ENCODE peak calls at places on chromosomes 2 and 18, in five cellular contexts. One of them, this sample, is unnamed.

GRCh38 chr2:8462280-8462679 is 219.6 kb upstream of the ID2 start:
- DNase-seq in Peyer's patch: peak
- DNase-seq in NCI-H1092 treated with DMSO at 0.1 percent for 48 hours: no peak
- DNase-seq in NT2/D1: no peak
- DNase-seq in osteocyte: no peak
- DNase-seq in this sample: no peak

GRCh38 chr18:46706968-46707367 is 49.9 kb downstream of the ST8SIA5 start:
- DNase-seq in NT2/D1: no peak
- DNase-seq in Peyer's patch: no peak
- DNase-seq in osteocyte: no peak
- DNase-seq in NCI-H1092 treated with DMSO at 0.1 percent for 48 hours: no peak
- DNase-seq in this sample: no peak

GRCh38 chr2:8281950-8282857 is 399.7 kb upstream of the ID2 start:
- DNase-seq in Peyer's patch: no peak
- DNase-seq in NCI-H1092 treated with DMSO at 0.1 percent for 48 hours: no peak
- DNase-seq in osteocyte: peak
- DNase-seq in NT2/D1: no peak
- DNase-seq in this sample: no peak

GRCh38 chr2:74513605-74514367 is 464 bp upstream of the TLX2 start:
- DNase-seq in Peyer's patch: no peak
- DNase-seq in NT2/D1: no peak
- DNase-seq in osteocyte: no peak
- DNase-seq in NCI-H1092 treated with DMSO at 0.1 percent for 48 hours: no peak
- DNase-seq in this sample: peak

GRCh38 chr2:47654790-47655562 is 128.0 kb upstream of the MSH6 start:
- DNase-seq in NCI-H1092 treated with DMSO at 0.1 percent for 48 hours: no peak
- DNase-seq in Peyer's patch: peak
- DNase-seq in NT2/D1: no peak
- DNase-seq in osteocyte: no peak
- DNase-seq in this sample: no peak

GRCh38 chr2:209663149-209663548 is 108.5 kb upstream of the UNC80 start:
- DNase-seq in NCI-H1092 treated with DMSO at 0.1 percent for 48 hours: peak
- DNase-seq in osteocyte: no peak
- DNase-seq in Peyer's patch: no peak
- DNase-seq in NT2/D1: no peak
- DNase-seq in this sample: no peak

GRCh38 chr18:7524786-7525185 is 42.3 kb upstream of the PTPRM start:
- DNase-seq in NCI-H1092 treated with DMSO at 0.1 percent for 48 hours: no peak
- DNase-seq in osteocyte: no peak
- DNase-seq in NT2/D1: no peak
- DNase-seq in Peyer's patch: no peak
- DNase-seq in this sample: no peak

GRCh38 chr2:30664761-30665358 is 142.4 kb downstream of the CAPN13 start:
- DNase-seq in NT2/D1: peak
- DNase-seq in osteocyte: peak
- DNase-seq in Peyer's patch: no peak
- DNase-seq in NCI-H1092 treated with DMSO at 0.1 percent for 48 hours: no peak
- DNase-seq in this sample: no peak

GRCh38 chr2:69163109-69163508 is 150.1 kb downstream of the ANTXR1 start:
- DNase-seq in osteocyte: no peak
- DNase-seq in NT2/D1: peak
- DNase-seq in NCI-H1092 treated with DMSO at 0.1 percent for 48 hours: no peak
- DNase-seq in Peyer's patch: no peak
- DNase-seq in this sample: no peak

GRCh38 chr2:36493221-36493620 is 104.7 kb downstream of the FEZ2 start:
- DNase-seq in osteocyte: no peak
- DNase-seq in Peyer's patch: no peak
- DNase-seq in NCI-H1092 treated with DMSO at 0.1 percent for 48 hours: no peak
- DNase-seq in NT2/D1: no peak
- DNase-seq in this sample: no peak

GRCh38 chr2:231395188-231396057 is at the start of gene B3GNT7:
- DNase-seq in NCI-H1092 treated with DMSO at 0.1 percent for 48 hours: no peak
- DNase-seq in NT2/D1: no peak
- DNase-seq in Peyer's patch: peak
- DNase-seq in osteocyte: no peak
- DNase-seq in this sample: peak

GRCh38 chr2:10405441-10405840 is 42.7 kb downstream of the ODC1 start:
- DNase-seq in osteocyte: peak
- DNase-seq in NCI-H1092 treated with DMSO at 0.1 percent for 48 hours: no peak
- DNase-seq in Peyer's patch: no peak
- DNase-seq in NT2/D1: no peak
- DNase-seq in this sample: peak

GRCh38 chr2:189581354-189582139 is 961 bp upstream of the SLC40A1 start:
- DNase-seq in NT2/D1: peak
- DNase-seq in NCI-H1092 treated with DMSO at 0.1 percent for 48 hours: peak
- DNase-seq in Peyer's patch: peak
- DNase-seq in osteocyte: no peak
- DNase-seq in this sample: peak

GRCh38 chr18:30135938-30136337 is 906.6 kb downstream of the DSC3 start:
- DNase-seq in Peyer's patch: no peak
- DNase-seq in osteocyte: no peak
- DNase-seq in NCI-H1092 treated with DMSO at 0.1 percent for 48 hours: no peak
- DNase-seq in NT2/D1: no peak
- DNase-seq in this sample: no peak

GRCh38 chr2:54329482-54330225 is 73.6 kb upstream of the TSPYL6 start:
- DNase-seq in NT2/D1: no peak
- DNase-seq in Peyer's patch: no peak
- DNase-seq in NCI-H1092 treated with DMSO at 0.1 percent for 48 hours: peak
- DNase-seq in osteocyte: no peak
- DNase-seq in this sample: no peak

GRCh38 chr2:58131191-58132011 is 84.8 kb downstream of the VRK2 start:
- DNase-seq in Peyer's patch: no peak
- DNase-seq in NT2/D1: no peak
- DNase-seq in osteocyte: no peak
- DNase-seq in NCI-H1092 treated with DMSO at 0.1 percent for 48 hours: peak
- DNase-seq in this sample: no peak

GRCh38 chr2:46913471-46914381 is 1.9 kb downstream of the MCFD2 start:
- DNase-seq in osteocyte: no peak
- DNase-seq in Peyer's patch: peak
- DNase-seq in NT2/D1: no peak
- DNase-seq in NCI-H1092 treated with DMSO at 0.1 percent for 48 hours: no peak
- DNase-seq in this sample: no peak